ENCODE peak calls at places on chromosomes 7 and 10, in seven cellular contexts. S is transverse colon, D is fibroblast of mammary gland, B is GM23338, K is GM12865, Q is Calu3, I is endothelial cell. U is an unnamed sample.

GRCh38 chr7:26198781-26199169 is 1.8 kb downstream of the HNRNPA2B1 start:
- DNase-seq in B (no peak), I (no peak), K (no peak), Q (no peak), S (no peak), D (no peak), U (no peak)

GRCh38 chr7:1238363-1239331 is 6.0 kb downstream of the UNCX start:
- DNase-seq in B (peak), D (no peak), I (no peak), K (no peak), Q (no peak), S (no peak), U (no peak)

GRCh38 chr10:50526185-50526584 is 97.6 kb downstream of the SGMS1 start:
- DNase-seq in D (no peak), K (no peak), B (no peak), Q (no peak), I (no peak), S (no peak), U (no peak)

GRCh38 chr10:77147871-77148270 is 489.7 kb downstream of the KCNMA1 start:
- DNase-seq in K (no peak), B (no peak), D (no peak), Q (no peak), S (no peak), I (no peak), U (no peak)

GRCh38 chr10:96670786-96671185 is 49.5 kb downstream of the PIK3AP1 start:
- DNase-seq in D (no peak), S (no peak), I (no peak), B (no peak), K (peak), Q (no peak), U (no peak)

GRCh38 chr10:113386005-113386404 is 166.8 kb upstream of the HABP2 start:
- DNase-seq in K (no peak), D (peak), S (no peak), I (no peak), B (no peak), Q (peak), U (no peak)

GRCh38 chr7:156496491-156497264 is 143.9 kb upstream of the RNF32 start:
- DNase-seq in S (no peak), B (no peak), Q (no peak), I (no peak), K (no peak), D (no peak), U (no peak)

GRCh38 chr10:46226900-46227558 is 59.8 kb upstream of the ANTXRL start:
- DNase-seq in S (no peak), K (no peak), Q (no peak), B (no peak), I (peak), D (no peak), U (peak)

GRCh38 chr10:60048146-60048545 is 141.8 kb upstream of the CCDC6 start:
- DNase-seq in S (peak), B (peak), Q (peak), K (no peak), I (peak), D (peak), U (no peak)
- TF ChIP-seq CTCF in S (peak), B (peak), Q (peak), K (no peak), I (peak), D (peak), U (peak)

GRCh38 chr10:86708783-86709778 is 40.8 kb downstream of the LDB3 start:
- DNase-seq in K (no peak), S (no peak), B (no peak), I (no peak), D (no peak), Q (no peak), U (no peak)

GRCh38 chr10:86710987-86711236 is 42.6 kb downstream of the LDB3 start:
- DNase-seq in D (no peak), B (no peak), K (no peak), Q (no peak), S (no peak), I (no peak), U (no peak)

GRCh38 chr10:86709786-86710185 is 41.5 kb downstream of the LDB3 start:
- DNase-seq in S (no peak), D (no peak), I (no peak), B (no peak), K (no peak), Q (no peak), U (no peak)

GRCh38 chr10:86711957-86712708 is 43.8 kb downstream of the LDB3 start:
- DNase-seq in K (peak), B (peak), I (peak), Q (peak), S (no peak), D (peak), U (no peak)

DNA sequence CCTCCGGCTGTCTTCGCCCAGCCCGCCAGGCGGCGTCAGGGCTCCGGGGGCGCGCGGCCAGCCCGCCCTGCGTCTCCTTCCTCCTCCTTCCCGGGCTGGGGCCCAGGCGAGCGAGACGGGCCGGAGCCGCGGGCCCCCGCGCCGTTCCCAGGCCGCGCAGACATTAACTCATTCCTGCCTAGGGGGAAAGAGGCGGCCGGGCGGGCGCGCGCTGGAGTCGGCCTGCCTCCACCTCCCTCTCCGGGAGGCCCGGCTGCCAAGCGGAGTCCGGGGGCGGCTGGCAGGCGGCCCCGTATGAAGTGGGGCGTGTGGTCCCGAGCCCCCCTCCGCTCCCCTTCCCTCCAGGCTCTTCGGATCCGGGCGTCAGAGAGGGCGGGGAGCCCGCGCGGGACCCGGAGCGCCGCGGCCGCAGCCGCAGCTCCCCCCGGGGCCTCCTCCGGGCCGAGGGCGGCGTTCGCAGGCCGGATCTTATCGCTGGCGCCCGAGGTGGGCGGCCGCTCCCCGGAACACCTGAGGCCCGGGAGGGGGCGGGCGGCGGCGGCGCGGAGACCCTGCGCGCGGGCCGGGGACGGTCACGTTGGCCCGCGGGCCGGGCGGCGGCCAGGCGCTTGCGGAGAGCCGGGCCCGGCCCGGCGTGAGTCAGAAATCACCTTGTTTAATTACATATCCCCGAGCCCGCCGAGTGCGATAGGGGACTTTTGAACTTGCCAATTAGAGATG is 43.1 kb downstream of the LDB3 start:
- DNase-seq in B (peak), K (peak), Q (peak), I (peak), S (peak), D (peak), U (peak)
- TF ChIP-seq CTCF in B (peak), K (peak), Q (peak), I (peak), S (peak), D (peak), U (peak)

DNA sequence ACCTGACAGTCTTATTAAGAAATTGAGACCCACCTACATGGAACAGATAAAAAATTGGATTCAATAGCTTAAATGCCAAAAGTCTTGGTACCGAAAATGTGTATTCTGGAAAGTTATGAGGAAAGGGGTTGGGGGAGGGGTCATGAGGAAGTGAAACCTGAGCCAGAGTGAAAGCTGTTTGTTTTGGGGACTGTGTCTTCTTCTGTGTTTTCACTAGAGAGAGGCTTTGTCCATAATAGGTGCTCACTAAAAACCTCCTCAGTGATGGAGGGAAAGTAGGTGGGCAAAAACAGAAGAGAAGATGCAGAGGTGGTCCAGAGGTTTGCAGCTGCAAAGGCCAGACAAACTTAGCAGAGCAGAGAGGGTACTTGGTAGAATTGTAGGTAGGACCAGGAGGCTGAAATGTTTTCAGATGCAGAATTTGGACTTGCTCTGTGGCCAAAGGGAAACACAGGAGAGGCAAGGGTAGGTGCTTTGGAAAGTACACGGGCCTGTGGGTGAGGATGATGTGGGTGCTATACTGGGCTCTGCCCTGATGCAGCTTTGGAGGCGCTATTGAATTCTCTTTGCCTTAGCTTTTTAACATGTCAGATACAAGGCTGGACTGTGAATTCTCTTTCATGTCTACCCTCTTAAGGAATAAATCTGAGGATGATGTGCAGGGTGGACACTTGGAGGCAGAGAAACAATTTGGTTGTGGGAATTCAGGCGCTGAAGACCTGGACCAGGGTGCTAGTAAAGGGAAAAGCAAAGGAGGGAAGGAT is 254.6 kb downstream of the PTEN start:
- DNase-seq in D (no peak), K (peak), S (no peak), Q (no peak), B (peak), I (no peak), U (no peak)
- TF ChIP-seq CTCF in D (peak), K (peak), S (no peak), Q (no peak), B (peak), I (no peak), U (peak)

DNA sequence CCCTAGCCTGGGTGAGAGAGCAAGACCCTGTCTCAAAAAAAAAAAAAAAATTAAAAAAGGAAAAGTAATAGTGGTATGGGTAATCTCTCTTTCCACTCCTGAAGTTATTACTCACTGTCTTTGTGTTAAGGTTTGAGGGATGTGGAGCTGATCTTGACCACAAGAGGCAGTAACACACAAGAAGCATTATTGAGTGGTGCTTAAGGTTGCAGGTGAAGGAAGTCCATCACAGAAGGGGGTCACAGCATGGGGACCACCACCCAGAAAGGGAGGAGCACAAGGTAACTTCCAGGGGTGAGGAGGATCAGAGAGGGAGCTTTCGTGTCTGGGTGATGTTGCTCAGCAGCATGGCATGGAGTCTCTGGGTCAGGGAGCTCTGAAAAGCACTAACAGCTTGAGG is 100.2 kb upstream of the DNAJC1 start:
- DNase-seq in D (peak), I (no peak), Q (no peak), S (no peak), K (peak), B (peak), U (no peak)
- TF ChIP-seq CTCF in D (peak), I (no peak), Q (no peak), S (no peak), K (peak), B (peak), U (peak)

DNA sequence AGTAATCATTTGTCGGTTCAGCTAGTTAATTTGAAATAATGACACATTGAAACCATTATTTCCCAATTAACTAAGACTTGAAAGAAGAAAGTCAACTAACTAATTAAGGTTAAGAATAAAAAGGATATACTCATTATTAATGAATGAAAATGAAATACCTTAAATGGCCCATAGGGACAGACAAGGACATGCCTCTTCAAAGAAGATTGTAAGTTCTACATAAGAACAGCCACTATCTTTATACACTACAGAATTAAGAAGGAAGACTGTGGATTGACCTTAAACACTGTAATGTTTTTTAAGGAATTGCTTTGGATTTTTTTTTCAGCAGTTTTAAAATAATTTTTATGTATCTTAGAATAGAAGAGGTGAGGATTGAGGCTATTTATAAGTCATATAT is 60.7 kb downstream of the CSTF2T start:
- DNase-seq in D (no peak), I (no peak), B (no peak), K (no peak), Q (no peak), S (no peak), U (no peak)
- TF ChIP-seq CTCF in D (no peak), I (peak), B (no peak), K (no peak), Q (no peak), S (no peak), U (no peak)

GRCh38 chr10:70106958-70107791 is 25.4 kb downstream of the AIFM2 start:
- DNase-seq in D (no peak), I (peak), S (no peak), Q (no peak), B (peak), K (peak), U (peak)
- TF ChIP-seq CTCF in D (peak), I (peak), S (peak), Q (peak), B (peak), K (peak), U (peak)

GRCh38 chr10:61812052-61812721 is 89.3 kb upstream of the ARID5B start:
- DNase-seq in D (no peak), B (no peak), I (no peak), S (no peak), K (peak), Q (no peak), U (no peak)
- TF ChIP-seq CTCF in D (no peak), B (no peak), I (no peak), S (no peak), K (no peak), Q (no peak), U (no peak)

DNA sequence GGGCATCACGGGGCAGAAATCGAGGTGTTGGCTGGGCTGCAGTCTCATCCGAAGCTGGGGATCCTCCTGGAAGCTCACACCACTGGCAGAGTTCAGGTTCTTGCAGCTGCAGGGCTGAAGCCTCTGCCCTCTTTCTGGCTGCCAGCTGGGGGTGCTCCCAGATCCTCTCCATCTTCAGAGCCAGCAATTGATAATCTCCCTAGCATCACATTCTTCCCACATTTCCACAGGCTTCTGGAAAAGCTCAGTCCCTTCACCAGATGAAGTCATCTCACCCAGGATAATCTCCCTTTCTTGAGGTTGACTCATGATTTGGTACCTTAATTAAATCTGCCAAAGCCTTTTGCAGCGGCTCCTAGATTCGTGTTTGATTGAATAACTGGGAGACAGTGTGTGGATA is 55.2 kb downstream of the NRP1 start:
- DNase-seq in S (no peak), Q (no peak), D (peak), I (no peak), K (no peak), B (no peak), U (no peak)
- TF ChIP-seq CTCF in S (no peak), Q (no peak), D (no peak), I (no peak), K (no peak), B (no peak), U (no peak)

GRCh38 chr7:117937726-117938483 is 64.7 kb upstream of the CTTNBP2 start:
- DNase-seq in D (no peak), Q (no peak), K (no peak), S (no peak), I (no peak), B (no peak), U (no peak)
- TF ChIP-seq CTCF in D (no peak), Q (no peak), K (no peak), S (no peak), I (no peak), B (no peak), U (no peak)

DNA sequence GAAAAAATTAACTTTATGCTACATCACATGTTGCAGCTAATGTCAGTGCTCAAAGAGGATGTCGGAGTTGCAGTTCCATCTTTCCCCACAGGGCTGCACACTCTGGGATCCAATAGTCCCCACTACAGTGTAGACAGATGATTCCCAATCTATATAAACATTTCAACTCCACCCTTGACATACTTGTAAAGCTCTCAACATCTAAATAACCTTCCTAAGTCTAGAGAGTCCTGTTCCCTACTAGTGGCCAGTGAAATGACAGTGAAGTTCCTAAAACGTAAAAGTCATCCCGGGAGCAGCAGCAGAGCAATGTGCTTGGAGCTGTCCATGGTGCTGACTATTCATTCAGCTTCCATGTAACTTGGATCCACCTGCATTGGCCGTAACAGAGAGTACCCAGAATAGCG is 145.1 kb downstream of the GRM8 start:
- DNase-seq in I (peak), B (peak), S (peak), K (peak), Q (peak), D (peak), U (peak)
- TF ChIP-seq CTCF in I (peak), B (peak), S (peak), K (peak), Q (peak), D (peak), U (peak)